ENCODE peak calls at places on chromosomes 16 and 17, in five cellular contexts. One of them, this sample, is unnamed.

GRCh38 chr17:45430738-45431530 is 1.7 kb downstream of the ARHGAP27 start:
- DNase-seq in PC-3: peak
- DNase-seq in SK-N-SH: no peak
- DNase-seq in HCT116: no peak
- DNase-seq in neural progenitor cell: peak
- DNase-seq in this sample: peak

GRCh38 chr17:17001874-17002520 is 30.1 kb upstream of the TNFRSF13B start:
- DNase-seq in SK-N-SH: peak
- DNase-seq in neural progenitor cell: peak
- DNase-seq in HCT116: peak
- DNase-seq in PC-3: peak
- DNase-seq in this sample: peak

GRCh38 chr16:2040031-2040430 is 7.6 kb downstream of the NTHL1 start:
- DNase-seq in neural progenitor cell: no peak
- DNase-seq in SK-N-SH: no peak
- DNase-seq in HCT116: no peak
- DNase-seq in PC-3: no peak
- DNase-seq in this sample: no peak

GRCh38 chr16:67278773-67279295 is 498 bp upstream of the PLEKHG4 start:
- DNase-seq in neural progenitor cell: peak
- DNase-seq in SK-N-SH: peak
- DNase-seq in PC-3: no peak
- DNase-seq in HCT116: no peak
- DNase-seq in this sample: no peak

GRCh38 chr16:22313141-22313781 is 16.1 kb downstream of the POLR3E start:
- DNase-seq in neural progenitor cell: peak
- DNase-seq in SK-N-SH: no peak
- DNase-seq in PC-3: no peak
- DNase-seq in HCT116: no peak
- DNase-seq in this sample: no peak

GRCh38 chr16:87056083-87056482 is 261.1 kb downstream of the C16orf95 start:
- DNase-seq in SK-N-SH: no peak
- DNase-seq in HCT116: no peak
- DNase-seq in neural progenitor cell: no peak
- DNase-seq in PC-3: peak
- DNase-seq in this sample: no peak

GRCh38 chr17:14373587-14374259 is 72.8 kb downstream of the HS3ST3B1 start:
- DNase-seq in neural progenitor cell: no peak
- DNase-seq in HCT116: no peak
- DNase-seq in PC-3: no peak
- DNase-seq in SK-N-SH: no peak
- DNase-seq in this sample: no peak

GRCh38 chr17:78394209-78394608 is 15.8 kb downstream of the PGS1 start:
- DNase-seq in HCT116: no peak
- DNase-seq in PC-3: no peak
- DNase-seq in neural progenitor cell: no peak
- DNase-seq in SK-N-SH: no peak
- DNase-seq in this sample: no peak

GRCh38 chr17:75504347-75505151 is 10.8 kb downstream of the CASKIN2 start:
- DNase-seq in neural progenitor cell: peak
- DNase-seq in HCT116: no peak
- DNase-seq in SK-N-SH: peak
- DNase-seq in PC-3: peak
- DNase-seq in this sample: peak

GRCh38 chr16:50301626-50302471 is 35.5 kb downstream of the ADCY7 start:
- DNase-seq in SK-N-SH: peak
- DNase-seq in HCT116: no peak
- DNase-seq in neural progenitor cell: no peak
- DNase-seq in PC-3: no peak
- DNase-seq in this sample: no peak

GRCh38 chr16:66562986-66563385 is 3.3 kb upstream of the CMTM1 start:
- DNase-seq in SK-N-SH: no peak
- DNase-seq in PC-3: no peak
- DNase-seq in HCT116: no peak
- DNase-seq in neural progenitor cell: no peak
- DNase-seq in this sample: no peak

GRCh38 chr16:67514382-67514828 is 14.2 kb upstream of the RIPOR1 start:
- DNase-seq in neural progenitor cell: peak
- DNase-seq in HCT116: peak
- DNase-seq in PC-3: peak
- DNase-seq in SK-N-SH: peak
- DNase-seq in this sample: peak

GRCh38 chr17:82339634-82340580 is 6.3 kb upstream of the SECTM1 start:
- DNase-seq in PC-3: no peak
- DNase-seq in neural progenitor cell: no peak
- DNase-seq in HCT116: no peak
- DNase-seq in SK-N-SH: no peak
- DNase-seq in this sample: no peak

GRCh38 chr17:79214940-79215604 is 140.4 kb downstream of the ENGASE start:
- DNase-seq in HCT116: no peak
- DNase-seq in SK-N-SH: peak
- DNase-seq in neural progenitor cell: no peak
- DNase-seq in PC-3: no peak
- DNase-seq in this sample: no peak

GRCh38 chr17:28828294-28829040 is 14.1 kb downstream of the FAM222B start:
- DNase-seq in HCT116: no peak
- DNase-seq in neural progenitor cell: no peak
- DNase-seq in SK-N-SH: no peak
- DNase-seq in PC-3: no peak
- DNase-seq in this sample: no peak

GRCh38 chr17:40345161-40346034 is 19.1 kb downstream of the GJD3 start:
- DNase-seq in HCT116: no peak
- DNase-seq in SK-N-SH: peak
- DNase-seq in PC-3: peak
- DNase-seq in neural progenitor cell: peak
- DNase-seq in this sample: no peak

GRCh38 chr17:33241390-33241789 is 51.7 kb downstream of the ASIC2 start:
- DNase-seq in SK-N-SH: peak
- DNase-seq in neural progenitor cell: no peak
- DNase-seq in PC-3: no peak
- DNase-seq in HCT116: no peak
- DNase-seq in this sample: no peak

GRCh38 chr17:61291457-61292311 is 108.0 kb upstream of the TBX2 start:
- DNase-seq in neural progenitor cell: no peak
- DNase-seq in PC-3: no peak
- DNase-seq in HCT116: no peak
- DNase-seq in SK-N-SH: no peak
- DNase-seq in this sample: no peak

GRCh38 chr17:80980397-80981061 is 11.1 kb upstream of the CHMP6 start:
- DNase-seq in SK-N-SH: no peak
- DNase-seq in HCT116: no peak
- DNase-seq in PC-3: peak
- DNase-seq in neural progenitor cell: no peak
- DNase-seq in this sample: no peak

GRCh38 chr16:49608801-49609200 is 235.2 kb downstream of the C16orf78 start:
- DNase-seq in neural progenitor cell: peak
- DNase-seq in SK-N-SH: peak
- DNase-seq in HCT116: peak
- DNase-seq in PC-3: no peak
- DNase-seq in this sample: no peak

GRCh38 chr16:50680907-50681885 is at the start of gene SNX20:
- DNase-seq in neural progenitor cell: no peak
- DNase-seq in HCT116: no peak
- DNase-seq in PC-3: no peak
- DNase-seq in SK-N-SH: no peak
- DNase-seq in this sample: peak

GRCh38 chr16:86069736-86070298 is 170.9 kb downstream of the IRF8 start:
- DNase-seq in SK-N-SH: no peak
- DNase-seq in neural progenitor cell: no peak
- DNase-seq in HCT116: no peak
- DNase-seq in PC-3: no peak
- DNase-seq in this sample: no peak

GRCh38 chr16:4675864-4676786 is 17.2 kb upstream of the NUDT16L1 start:
- DNase-seq in SK-N-SH: no peak
- DNase-seq in neural progenitor cell: no peak
- DNase-seq in PC-3: no peak
- DNase-seq in HCT116: no peak
- DNase-seq in this sample: no peak

DNA sequence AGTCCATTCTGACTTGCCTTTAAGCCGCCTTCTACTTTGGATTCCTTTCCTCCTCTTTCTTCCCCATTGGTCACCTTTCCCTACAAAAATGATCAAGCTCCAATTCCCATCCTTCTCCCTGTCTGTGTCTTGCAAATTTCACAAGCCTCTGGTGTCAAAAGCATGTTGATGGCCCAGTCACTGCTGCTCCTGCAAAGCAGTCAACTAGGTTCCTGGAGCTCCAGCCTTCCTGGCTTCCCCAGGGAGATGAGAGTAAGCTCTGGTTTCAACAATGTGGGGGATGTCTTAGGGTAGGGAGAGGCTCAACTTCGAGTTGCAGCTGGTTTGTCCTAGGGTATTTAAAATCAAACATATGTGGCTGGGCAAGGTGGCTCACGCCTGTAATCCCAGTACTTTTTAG is 36.1 kb upstream of the HELZ start:
- DNase-seq in PC-3: no peak
- DNase-seq in neural progenitor cell: no peak
- DNase-seq in HCT116: no peak
- DNase-seq in SK-N-SH: no peak
- DNase-seq in this sample: no peak
- TF ChIP-seq EZH2phosphoT487 in PC-3: no peak
- TF ChIP-seq EZH2phosphoT487 in neural progenitor cell: no peak
- TF ChIP-seq EZH2phosphoT487 in HCT116: no peak
- TF ChIP-seq EZH2phosphoT487 in SK-N-SH: no peak
- TF ChIP-seq EZH2phosphoT487 in this sample: no peak

DNA sequence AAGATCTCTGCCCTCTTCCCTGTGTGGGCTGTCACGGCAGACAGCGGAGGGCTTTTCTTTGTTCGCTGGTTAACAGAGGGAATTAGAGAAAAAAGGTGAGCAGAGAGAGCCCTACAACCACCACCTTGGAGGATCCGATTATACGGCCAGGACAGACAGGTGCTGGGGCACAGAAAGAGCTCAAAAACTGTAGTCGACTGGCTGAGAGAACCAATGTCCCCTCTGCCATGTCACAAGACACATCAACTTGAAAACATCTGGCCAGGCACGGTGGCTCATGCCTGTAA is 19.7 kb downstream of the GAS7 start:
- DNase-seq in HCT116: no peak
- DNase-seq in PC-3: no peak
- DNase-seq in neural progenitor cell: no peak
- DNase-seq in SK-N-SH: no peak
- DNase-seq in this sample: no peak
- TF ChIP-seq CTCF in HCT116: no peak
- TF ChIP-seq CTCF in PC-3: no peak
- TF ChIP-seq CTCF in neural progenitor cell: no peak
- TF ChIP-seq CTCF in SK-N-SH: no peak
- TF ChIP-seq CTCF in this sample: no peak

DNA sequence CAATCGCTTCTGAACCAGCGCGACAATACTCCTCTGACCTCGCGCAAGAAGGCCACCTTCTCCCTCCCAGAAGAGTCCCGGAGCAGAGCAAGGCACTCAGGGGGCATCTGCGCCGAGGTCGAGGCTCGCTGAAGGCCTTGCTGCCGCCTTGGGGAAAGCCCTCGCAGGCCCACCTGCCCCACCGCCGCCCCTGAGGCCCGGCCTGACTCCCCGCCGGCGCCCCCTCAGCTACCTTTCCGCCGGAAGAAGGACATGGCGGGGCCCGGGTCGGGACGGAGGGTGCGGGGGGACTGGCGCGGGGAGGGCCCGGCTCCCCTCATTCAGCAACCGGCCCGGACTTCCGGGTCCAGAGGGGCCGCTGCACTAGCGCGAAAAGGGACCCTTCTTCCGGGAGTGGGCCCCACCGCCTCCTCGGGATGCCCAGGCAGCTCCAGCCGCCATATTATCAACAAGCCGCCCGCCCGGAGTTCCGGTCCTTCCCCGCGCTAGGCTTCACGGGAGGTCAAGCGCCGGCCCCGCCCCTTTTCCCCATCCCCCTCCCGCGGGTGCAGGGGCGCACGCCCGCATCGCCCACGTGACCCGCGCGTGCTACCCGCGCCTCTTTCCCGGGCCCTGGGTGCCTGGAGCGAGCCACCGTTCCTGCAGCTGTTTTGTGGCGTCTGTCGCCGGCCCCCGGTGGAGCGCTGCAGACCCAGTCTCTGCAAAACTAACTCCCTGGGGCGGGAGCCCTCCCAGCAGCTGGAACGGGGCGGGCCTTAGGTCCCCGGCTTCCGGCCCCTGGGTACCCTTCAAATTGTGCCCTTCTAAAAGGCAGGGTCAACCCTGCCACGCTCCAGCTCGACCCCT is at the start of gene AKAP10:
- DNase-seq in PC-3: peak
- DNase-seq in HCT116: peak
- DNase-seq in neural progenitor cell: peak
- DNase-seq in SK-N-SH: peak
- DNase-seq in this sample: peak
- H3K9ac ChIP-seq in PC-3: peak
- H3K9ac ChIP-seq in HCT116: peak
- H3K9ac ChIP-seq in neural progenitor cell: peak
- H3K9ac ChIP-seq in SK-N-SH: peak
- H3K9ac ChIP-seq in this sample: peak

GRCh38 chr16:16137110-16137509 is 86.2 kb downstream of the ABCC6 start:
- DNase-seq in neural progenitor cell: no peak
- DNase-seq in HCT116: no peak
- DNase-seq in SK-N-SH: peak
- DNase-seq in PC-3: no peak
- DNase-seq in this sample: no peak
- TF ChIP-seq EZH2phosphoT487 in neural progenitor cell: no peak
- TF ChIP-seq EZH2phosphoT487 in HCT116: no peak
- TF ChIP-seq EZH2phosphoT487 in SK-N-SH: no peak
- TF ChIP-seq EZH2phosphoT487 in PC-3: no peak
- TF ChIP-seq EZH2phosphoT487 in this sample: no peak

GRCh38 chr17:50133028-50133768 is 3.2 kb upstream of the SAMD14 start:
- DNase-seq in HCT116: no peak
- DNase-seq in neural progenitor cell: no peak
- DNase-seq in PC-3: peak
- DNase-seq in SK-N-SH: peak
- DNase-seq in this sample: no peak
- TF ChIP-seq CTCF in HCT116: no peak
- TF ChIP-seq CTCF in neural progenitor cell: no peak
- TF ChIP-seq CTCF in PC-3: no peak
- TF ChIP-seq CTCF in SK-N-SH: no peak
- TF ChIP-seq CTCF in this sample: no peak